ENCODE peak calls at places on chromosomes 13 and 19, in four cellular contexts. J, C, G and X are unnamed samples.

GRCh38 chr13:31200636-31200970 is 828 bp downstream of the B3GLCT start:
- DNase-seq in G (no peak), J (peak; percentile 46), C (no peak), X (peak; percentile 32)

GRCh38 chr13:94660695-94661324 is 51.5 kb downstream of the SOX21 start:
- DNase-seq in G (no peak), C (no peak), J (no peak), X (no peak)

GRCh38 chr13:100176781-100177389 is 88.0 kb downstream of the PCCA start:
- DNase-seq in J (no peak), G (no peak), C (no peak), X (no peak)

GRCh38 chr13:40666905-40667621 is 622 bp upstream of the FOXO1 start:
- DNase-seq in J (peak; percentile 11), G (no peak), C (no peak), X (no peak)

GRCh38 chr19:16446108-16447014 is 25.4 kb downstream of the EPS15L1 start:
- DNase-seq in G (no peak), J (no peak), C (no peak), X (no peak)

GRCh38 chr19:10315335-10316214 is at the start of gene FDX2:
- DNase-seq in C (peak; percentile 81), G (peak; percentile 79), J (peak; percentile 89), X (peak; percentile 89)

GRCh38 chr13:22103046-22103445 is 432.2 kb downstream of the FGF9 start:
- DNase-seq in J (peak; percentile 14), G (no peak), C (no peak), X (no peak)

GRCh38 chr19:4575978-4576933 is 16.8 kb upstream of the SEMA6B start:
- DNase-seq in C (peak; percentile 40), G (peak; percentile 46), J (peak; percentile 72), X (peak; percentile 64)

GRCh38 chr19:14770944-14771839 is 7.2 kb downstream of the ADGRE2 start:
- DNase-seq in C (no peak), J (no peak), G (no peak), X (no peak)

GRCh38 chr19:16589917-16590316 is 17.7 kb upstream of the SLC35E1 start:
- DNase-seq in J (no peak), C (no peak), G (no peak), X (no peak)

GRCh38 chr13:79987323-79987722 is 353.6 kb downstream of the SPRY2 start:
- DNase-seq in J (no peak), C (no peak), G (no peak), X (no peak)

GRCh38 chr19:38665950-38666661 is 18.7 kb downstream of the ACTN4 start:
- DNase-seq in G (no peak), J (peak; percentile 84), C (no peak), X (no peak)